ENCODE peak calls at places on chromosome 13, in four cellular contexts. T, E, R and D are unnamed samples.

GRCh38 chr13:79393564-79394249 is 12.3 kb downstream of the RBM26 start:
- DNase-seq in T (no peak), E (no peak), R (no peak), D (no peak)

GRCh38 chr13:113418722-113419049 is 34.6 kb downstream of the ADPRHL1 start:
- DNase-seq in T (no peak), E (no peak), R (no peak), D (no peak)

GRCh38 chr13:80962173-80962572 is 621.2 kb upstream of the SPRY2 start:
- DNase-seq in T (no peak), E (no peak), R (no peak), D (no peak)

GRCh38 chr13:24745516-24745860 is 18.5 kb upstream of the RNF17 start:
- DNase-seq in T (no peak), E (no peak), R (no peak), D (no peak)

GRCh38 chr13:33174980-33175379 is 110.6 kb downstream of the STARD13 start:
- DNase-seq in T (no peak), E (no peak), R (no peak), D (no peak)

GRCh38 chr13:106602178-106602577 is 34.2 kb upstream of the ARGLU1 start:
- DNase-seq in T (no peak), E (no peak), R (no peak), D (no peak)

GRCh38 chr13:75902166-75903104 is 266.3 kb downstream of the LMO7 start:
- DNase-seq in T (no peak), E (no peak), R (no peak), D (no peak)

GRCh38 chr13:108572782-108573211 is 56.6 kb upstream of the MYO16 start:
- DNase-seq in T (no peak), E (no peak), R (no peak), D (no peak)

GRCh38 chr13:85586422-85586831 is 212.8 kb downstream of the SLITRK6 start:
- DNase-seq in T (peak; percentile 70), E (no peak), R (no peak), D (no peak)

GRCh38 chr13:101736551-101736950 is 284.1 kb downstream of the ITGBL1 start:
- DNase-seq in T (no peak), E (no peak), R (no peak), D (no peak)

GRCh38 chr13:111043575-111043982 is 71.5 kb upstream of the ARHGEF7 start:
- DNase-seq in T (no peak), E (no peak), R (peak; percentile 70), D (no peak)

GRCh38 chr13:23934481-23934880 is 37.2 kb upstream of the C1QTNF9B start:
- DNase-seq in T (no peak), E (no peak), R (no peak), D (no peak)

GRCh38 chr13:45500492-45501174 is 35.9 kb downstream of the COG3 start:
- DNase-seq in T (peak; percentile 69), E (no peak), R (no peak), D (no peak)

GRCh38 chr13:80337011-80337688 is 3.8 kb downstream of the SPRY2 start:
- DNase-seq in T (no peak), E (no peak), R (peak; percentile 13), D (no peak)

GRCh38 chr13:37070145-37070695 is 10.7 kb upstream of the SUPT20H start:
- DNase-seq in T (no peak), E (no peak), R (no peak), D (no peak)

GRCh38 chr13:113545455-113545930 is 39.1 kb upstream of the TFDP1 start:
- DNase-seq in T (peak; percentile 41), E (no peak), R (no peak), D (peak; percentile 80)

GRCh38 chr13:42001580-42001979 is 40.7 kb upstream of the VWA8 start:
- DNase-seq in T (peak; percentile 62), E (no peak), R (no peak), D (no peak)

GRCh38 chr13:27632648-27633047 is 11.0 kb downstream of the POLR1D start:
- DNase-seq in T (no peak), E (no peak), R (no peak), D (no peak)

GRCh38 chr13:112583592-112584277 is 4.2 kb downstream of the TUBGCP3 start:
- DNase-seq in T (no peak), E (no peak), R (peak; percentile 40), D (no peak)

GRCh38 chr13:74114202-74114601 is 20.0 kb downstream of the KLF12 start:
- DNase-seq in T (no peak), E (no peak), R (no peak), D (no peak)